ENCODE peak calls at places on chromosomes 16 and 17, in nine cellular contexts. L is activated CD8-positive, alpha-beta T cell treated with anti-CD3 and anti-CD28 coated beads for 36 hours; D is cardiac muscle cell; B is NCI-H774; N is kidney tubule cell; F is activated naive CD4-positive, alpha-beta T cell treated with Interleukin-2 at 50 U/mL for 16 hours; W is GM12891; S is Kasumi-1; T is stimulated activated CD4-positive, alpha-beta T cell treated with anti-CD3 and anti-CD28 coated beads, Interleukin-1b, Interleukin-23, amount 100 ng/mL, for 48 hours. A is an unnamed sample.
A peak's percentile ranks its signal among the peaks of the same experiment; 100 is the strongest.

GRCh38 chr16:14400285-14400977 is 229.6 kb downstream of the PARN start:
- DNase-seq in L (no peak), T (no peak), W (no peak), D (no peak), F (no peak), N (no peak), B (no peak), S (no peak), A (no peak)

GRCh38 chr16:11112723-11113348 is 143.2 kb downstream of the SOCS1 start:
- DNase-seq in T (no peak), N (no peak), L (no peak), W (no peak), F (no peak), B (no peak), S (no peak), D (no peak), A (no peak)

GRCh38 chr16:4260360-4260759 is 12.5 kb downstream of the TFAP4 start:
- DNase-seq in B (peak; percentile 94), S (no peak), T (no peak), F (no peak), L (no peak), N (no peak), D (no peak), W (no peak), A (no peak)

GRCh38 chr17:74230896-74231295 is 17.5 kb downstream of the TTYH2 start:
- DNase-seq in F (no peak), W (no peak), B (no peak), T (no peak), S (no peak), L (no peak), D (no peak), N (no peak), A (no peak)

GRCh38 chr16:68365167-68365817 is 54.5 kb downstream of the PRMT7 start:
- DNase-seq in D (no peak), B (no peak), L (no peak), S (no peak), F (no peak), N (peak; percentile 17), W (no peak), T (no peak), A (no peak)

GRCh38 chr16:81140930-81141780 is 45.0 kb upstream of the GCSH start:
- DNase-seq in S (no peak), T (peak; percentile 3), L (peak; percentile 35), B (no peak), F (no peak), N (no peak), D (no peak), W (no peak), A (no peak)

GRCh38 chr17:1486802-1487695 is 5.4 kb downstream of the MYO1C start:
- DNase-seq in N (peak; percentile 88), W (peak; percentile 69), F (peak; percentile 84), B (peak; percentile 13), T (peak; percentile 81), L (peak; percentile 92), D (peak; percentile 49), S (peak; percentile 9), A (peak; percentile 70)

GRCh38 chr16:54526916-54527315 is 240.3 kb upstream of the IRX3 start:
- DNase-seq in D (no peak), W (no peak), T (no peak), N (no peak), S (no peak), B (no peak), F (no peak), L (no peak), A (no peak)

GRCh38 chr17:83073389-83074063 is 5.9 kb upstream of the METRNL start:
- DNase-seq in L (no peak), W (no peak), F (no peak), D (no peak), B (no peak), N (peak; percentile 49), S (no peak), T (no peak), A (no peak)

GRCh38 chr16:89137666-89138512 is 33.7 kb upstream of the CDH15 start:
- DNase-seq in T (no peak), F (no peak), N (no peak), L (no peak), D (no peak), B (no peak), S (no peak), W (no peak), A (no peak)

GRCh38 chr17:53631486-53631885 is 191.2 kb upstream of the KIF2B start:
- DNase-seq in W (no peak), D (no peak), T (no peak), L (no peak), S (no peak), B (no peak), F (no peak), N (no peak), A (no peak)

GRCh38 chr16:12716658-12717057 is 87.0 kb downstream of the CPPED1 start:
- DNase-seq in N (no peak), D (no peak), L (no peak), W (no peak), B (no peak), F (no peak), T (no peak), S (no peak), A (no peak)

GRCh38 chr16:4244254-4244812 is 2.5 kb upstream of the SRL start:
- DNase-seq in W (no peak), L (no peak), D (peak; percentile 72), S (no peak), F (no peak), N (peak; percentile 44), T (no peak), B (peak; percentile 66), A (no peak)

GRCh38 chr16:4649744-4650442 is 25.3 kb downstream of the MGRN1 start:
- DNase-seq in L (peak; percentile 47), W (no peak), N (no peak), B (no peak), S (no peak), T (no peak), D (no peak), F (no peak), A (no peak)

GRCh38 chr17:49404906-49405305 is 9.8 kb downstream of the PHB1 start:
- DNase-seq in W (no peak), L (no peak), B (no peak), D (no peak), S (no peak), N (no peak), T (no peak), F (no peak), A (no peak)

GRCh38 chr16:49483251-49483650 is 109.6 kb downstream of the C16orf78 start:
- DNase-seq in F (no peak), W (no peak), L (no peak), B (no peak), T (no peak), S (no peak), D (no peak), N (no peak), A (no peak)

GRCh38 chr16:81201267-81201666 is 37.2 kb upstream of the BCO1 start:
- DNase-seq in D (no peak), W (no peak), S (no peak), L (no peak), T (no peak), N (peak; percentile 23), B (no peak), F (no peak), A (no peak)

GRCh38 chr16:22098538-22099255 is 6.4 kb downstream of the VWA3A start:
- DNase-seq in S (peak; percentile 72), F (no peak), L (peak; percentile 11), W (no peak), B (peak; percentile 30), N (peak; percentile 52), D (peak; percentile 49), T (no peak), A (peak; percentile 65)

GRCh38 chr16:65717006-65717720 is 595.3 kb upstream of the CDH11 start:
- DNase-seq in F (no peak), W (no peak), S (no peak), D (no peak), T (no peak), L (no peak), B (no peak), N (no peak), A (no peak)

GRCh38 chr17:2210726-2211125 is 92.9 kb downstream of the SMG6 start:
- DNase-seq in F (no peak), W (no peak), N (no peak), B (no peak), L (no peak), D (no peak), S (no peak), T (no peak), A (no peak)

A was measured in CD4-positive, CD25-positive, alpha-beta regulatory T cell.